ENCODE peak calls at places on chromosomes 7 and 10, in seven cellular contexts. X is mucosa of gallbladder; L is stimulated activated naive B cell treated with anti-CD40 and anti-IgM and Interleukin-4, amounts not matched to agents 10 μg/mL and 1 μg/mL and 100 μg/mL, for 72 hours; E is endothelial cell; Z is kidney epithelial cell; K is left ventricle myocardium superior; F is HT-29. Q is an unnamed sample.

GRCh38 chr10:51092402-51092801 is 18.1 kb downstream of the PRKG1 start:
- DNase-seq in X (peak), L (no peak), E (no peak), Z (no peak), K (peak), F (no peak), Q (no peak)

GRCh38 chr10:131448883-131449282 is 137.4 kb upstream of the TCERG1L start:
- DNase-seq in X (no peak), L (no peak), E (no peak), Z (no peak), K (no peak), F (no peak), Q (no peak)

GRCh38 chr10:86958831-86959736 is 685 bp downstream of the SNCG start:
- DNase-seq in X (no peak), L (no peak), E (no peak), Z (no peak), K (peak), F (peak), Q (no peak)

GRCh38 chr7:69813637-69814240 is 215.5 kb downstream of the AUTS2 start:
- DNase-seq in X (no peak), L (no peak), E (no peak), Z (no peak), K (no peak), F (no peak), Q (no peak)

GRCh38 chr10:124450783-124451057 is 885 bp upstream of the NKX1-2 start:
- DNase-seq in X (no peak), L (no peak), E (no peak), Z (no peak), K (no peak), F (no peak), Q (no peak)

GRCh38 chr7:149431486-149432120 is 29.3 kb downstream of the ZNF777 start:
- DNase-seq in X (no peak), L (no peak), E (no peak), Z (no peak), K (no peak), F (no peak), Q (no peak)

GRCh38 chr10:61187601-61188000 is 243.6 kb upstream of the RHOBTB1 start:
- DNase-seq in X (no peak), L (no peak), E (no peak), Z (no peak), K (no peak), F (no peak), Q (no peak)

GRCh38 chr7:74290590-74290950 is 1.4 kb downstream of the CLIP2 start:
- DNase-seq in X (no peak), L (no peak), E (no peak), Z (no peak), K (no peak), F (no peak), Q (no peak)

GRCh38 chr10:11089272-11089671 is 71.6 kb downstream of the CELF2 start:
- DNase-seq in X (no peak), L (no peak), E (no peak), Z (no peak), K (no peak), F (no peak), Q (no peak)

GRCh38 chr7:74092964-74093339 is 9.3 kb downstream of the LIMK1 start:
- DNase-seq in X (no peak), L (peak), E (no peak), Z (no peak), K (peak), F (no peak), Q (no peak)

GRCh38 chr7:71144963-71145362 is 13.0 kb downstream of the GALNT17 start:
- DNase-seq in X (no peak), L (no peak), E (no peak), Z (no peak), K (no peak), F (no peak), Q (no peak)

GRCh38 chr10:13462551-13462950 is 66.3 kb downstream of the BEND7 start:
- DNase-seq in X (no peak), L (no peak), E (no peak), Z (no peak), K (no peak), F (no peak), Q (no peak)

GRCh38 chr10:132440791-132441565 is 44.0 kb downstream of the PWWP2B start:
- DNase-seq in X (no peak), L (no peak), E (no peak), Z (no peak), K (no peak), F (no peak), Q (no peak)

GRCh38 chr7:22662031-22662430 is 65.0 kb upstream of the IL6 start:
- DNase-seq in X (no peak), L (peak), E (no peak), Z (no peak), K (no peak), F (no peak), Q (no peak)

GRCh38 chr7:73904219-73905136 is 43.5 kb downstream of the TMEM270 start:
- DNase-seq in X (no peak), L (no peak), E (no peak), Z (no peak), K (no peak), F (no peak), Q (no peak)

GRCh38 chr10:119023553-119023868 is 6.0 kb upstream of the NANOS1 start:
- DNase-seq in X (no peak), L (no peak), E (no peak), Z (no peak), K (no peak), F (no peak), Q (no peak)

Q was measured in naive thymus-derived CD8-positive, alpha-beta T cell.